ENCODE peak calls at places on chromosomes 7 and 10, in six cellular contexts. One of them, this sample, is unnamed.

GRCh38 chr7:143367972-143368371 is 5.5 kb upstream of the FAM131B start:
- DNase-seq in astrocyte of the cerebellum: no peak
- DNase-seq in B cell: no peak
- DNase-seq in fibroblast of villous mesenchyme: peak
- DNase-seq in tibial nerve: no peak
- DNase-seq in GM12865: no peak
- DNase-seq in this sample: no peak

GRCh38 chr7:139416405-139416804 is 56.7 kb downstream of the LUC7L2 start:
- DNase-seq in B cell: no peak
- DNase-seq in astrocyte of the cerebellum: no peak
- DNase-seq in fibroblast of villous mesenchyme: no peak
- DNase-seq in GM12865: no peak
- DNase-seq in tibial nerve: no peak
- DNase-seq in this sample: no peak

GRCh38 chr10:11210211-11210922 is 192.7 kb downstream of the CELF2 start:
- DNase-seq in fibroblast of villous mesenchyme: no peak
- DNase-seq in B cell: no peak
- DNase-seq in GM12865: peak
- DNase-seq in astrocyte of the cerebellum: no peak
- DNase-seq in tibial nerve: no peak
- DNase-seq in this sample: no peak

GRCh38 chr7:30635798-30636197 is 41.1 kb downstream of the GARS1 start:
- DNase-seq in tibial nerve: no peak
- DNase-seq in GM12865: no peak
- DNase-seq in fibroblast of villous mesenchyme: no peak
- DNase-seq in astrocyte of the cerebellum: no peak
- DNase-seq in B cell: no peak
- DNase-seq in this sample: no peak

GRCh38 chr10:72328045-72328828 is 26.5 kb downstream of the DNAJB12 start:
- DNase-seq in tibial nerve: peak
- DNase-seq in GM12865: peak
- DNase-seq in B cell: no peak
- DNase-seq in fibroblast of villous mesenchyme: peak
- DNase-seq in astrocyte of the cerebellum: no peak
- DNase-seq in this sample: peak

GRCh38 chr7:151752816-151753600 is 123.9 kb downstream of the PRKAG2 start:
- DNase-seq in tibial nerve: no peak
- DNase-seq in GM12865: no peak
- DNase-seq in astrocyte of the cerebellum: no peak
- DNase-seq in fibroblast of villous mesenchyme: no peak
- DNase-seq in B cell: no peak
- DNase-seq in this sample: no peak

GRCh38 chr10:19302117-19302516 is 253.5 kb downstream of the MALRD1 start:
- DNase-seq in B cell: no peak
- DNase-seq in GM12865: no peak
- DNase-seq in fibroblast of villous mesenchyme: peak
- DNase-seq in astrocyte of the cerebellum: peak
- DNase-seq in tibial nerve: no peak
- DNase-seq in this sample: peak

GRCh38 chr7:138514044-138514443 is 54.0 kb downstream of the TRIM24 start:
- DNase-seq in fibroblast of villous mesenchyme: no peak
- DNase-seq in tibial nerve: no peak
- DNase-seq in GM12865: no peak
- DNase-seq in B cell: no peak
- DNase-seq in astrocyte of the cerebellum: no peak
- DNase-seq in this sample: no peak

GRCh38 chr7:51213618-51214017 is 103.0 kb downstream of the COBL start:
- DNase-seq in B cell: no peak
- DNase-seq in GM12865: no peak
- DNase-seq in tibial nerve: no peak
- DNase-seq in fibroblast of villous mesenchyme: no peak
- DNase-seq in astrocyte of the cerebellum: no peak
- DNase-seq in this sample: no peak

GRCh38 chr10:26799342-26799741 is 61.4 kb downstream of the ABI1 start:
- DNase-seq in GM12865: peak
- DNase-seq in astrocyte of the cerebellum: no peak
- DNase-seq in B cell: peak
- DNase-seq in tibial nerve: no peak
- DNase-seq in fibroblast of villous mesenchyme: no peak
- DNase-seq in this sample: no peak

GRCh38 chr7:106111671-106112117 is 418 bp downstream of the SYPL1 start:
- DNase-seq in GM12865: no peak
- DNase-seq in B cell: no peak
- DNase-seq in astrocyte of the cerebellum: no peak
- DNase-seq in tibial nerve: peak
- DNase-seq in fibroblast of villous mesenchyme: peak
- DNase-seq in this sample: peak

GRCh38 chr7:6435486-6436384 is 12.0 kb downstream of the DAGLB start:
- DNase-seq in B cell: peak
- DNase-seq in tibial nerve: peak
- DNase-seq in fibroblast of villous mesenchyme: peak
- DNase-seq in astrocyte of the cerebellum: peak
- DNase-seq in GM12865: peak
- DNase-seq in this sample: peak

GRCh38 chr10:20963721-20964595 is 66.8 kb upstream of the NEBL start:
- DNase-seq in fibroblast of villous mesenchyme: no peak
- DNase-seq in tibial nerve: no peak
- DNase-seq in B cell: no peak
- DNase-seq in GM12865: no peak
- DNase-seq in astrocyte of the cerebellum: no peak
- DNase-seq in this sample: no peak

GRCh38 chr10:17119845-17120244 is 9.8 kb downstream of the CUBN start:
- DNase-seq in GM12865: no peak
- DNase-seq in astrocyte of the cerebellum: no peak
- DNase-seq in fibroblast of villous mesenchyme: no peak
- DNase-seq in B cell: no peak
- DNase-seq in tibial nerve: no peak
- DNase-seq in this sample: no peak

GRCh38 chr10:24965051-24965450 is 12.6 kb upstream of the PRTFDC1 start:
- DNase-seq in tibial nerve: no peak
- DNase-seq in GM12865: no peak
- DNase-seq in fibroblast of villous mesenchyme: no peak
- DNase-seq in astrocyte of the cerebellum: no peak
- DNase-seq in B cell: no peak
- DNase-seq in this sample: no peak

GRCh38 chr7:5117095-5117970 is 71.7 kb downstream of the RBAK start:
- DNase-seq in tibial nerve: no peak
- DNase-seq in astrocyte of the cerebellum: no peak
- DNase-seq in GM12865: no peak
- DNase-seq in B cell: no peak
- DNase-seq in fibroblast of villous mesenchyme: no peak
- DNase-seq in this sample: no peak

GRCh38 chr10:131724891-131725735 is 175.7 kb upstream of the PPP2R2D start:
- DNase-seq in GM12865: no peak
- DNase-seq in B cell: no peak
- DNase-seq in tibial nerve: no peak
- DNase-seq in fibroblast of villous mesenchyme: no peak
- DNase-seq in astrocyte of the cerebellum: no peak
- DNase-seq in this sample: no peak

GRCh38 chr7:91411062-91411461 is 146.8 kb downstream of the FZD1 start:
- DNase-seq in fibroblast of villous mesenchyme: no peak
- DNase-seq in GM12865: no peak
- DNase-seq in tibial nerve: no peak
- DNase-seq in B cell: no peak
- DNase-seq in astrocyte of the cerebellum: no peak
- DNase-seq in this sample: no peak

GRCh38 chr7:12949060-12950045 is 261.9 kb downstream of the ARL4A start:
- DNase-seq in tibial nerve: no peak
- DNase-seq in astrocyte of the cerebellum: no peak
- DNase-seq in B cell: no peak
- DNase-seq in GM12865: no peak
- DNase-seq in fibroblast of villous mesenchyme: peak
- DNase-seq in this sample: no peak

GRCh38 chr10:78817804-78818203 is 251.0 kb upstream of the ZMIZ1 start:
- DNase-seq in B cell: no peak
- DNase-seq in tibial nerve: no peak
- DNase-seq in fibroblast of villous mesenchyme: no peak
- DNase-seq in GM12865: no peak
- DNase-seq in astrocyte of the cerebellum: no peak
- DNase-seq in this sample: no peak

GRCh38 chr7:2191026-2191425 is 41.7 kb downstream of the MAD1L1 start:
- DNase-seq in B cell: no peak
- DNase-seq in fibroblast of villous mesenchyme: no peak
- DNase-seq in GM12865: no peak
- DNase-seq in astrocyte of the cerebellum: no peak
- DNase-seq in tibial nerve: no peak
- DNase-seq in this sample: no peak

DNA sequence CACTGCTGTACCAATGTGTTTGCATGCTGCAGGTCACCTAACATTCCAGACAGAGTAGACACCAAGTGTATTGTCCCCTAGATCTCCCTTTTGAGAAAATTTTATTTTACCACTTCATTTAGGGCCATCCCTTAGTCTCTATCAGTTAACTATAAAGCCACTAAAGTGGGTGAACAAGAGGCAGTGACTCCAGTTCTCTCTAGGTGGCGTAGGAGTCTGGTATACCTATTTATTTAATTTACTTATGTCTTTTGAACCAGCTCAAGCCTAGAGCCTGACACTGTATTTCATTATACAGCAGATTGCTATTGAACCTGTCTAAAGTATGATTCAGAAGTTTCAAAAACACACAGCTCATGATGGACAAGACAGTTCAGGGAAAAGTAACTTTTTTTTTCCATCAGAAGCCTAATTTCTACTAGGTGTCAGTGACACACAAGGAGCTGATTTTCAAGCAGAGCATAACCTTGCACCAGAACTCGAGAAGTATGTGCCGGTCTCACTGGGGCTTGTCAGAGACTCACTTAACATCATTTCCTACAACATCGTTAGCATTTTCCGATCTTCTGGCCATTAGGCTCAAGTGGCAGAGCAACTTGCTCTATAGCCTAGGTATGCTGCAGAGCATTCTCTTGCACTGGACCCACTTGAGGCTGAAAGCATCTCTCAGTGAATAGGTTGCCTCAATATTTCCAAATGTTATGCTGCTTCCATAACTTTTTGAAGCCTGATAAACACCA is 175.4 kb downstream of the CDC14C start:
- DNase-seq in astrocyte of the cerebellum: no peak
- DNase-seq in tibial nerve: no peak
- DNase-seq in GM12865: peak
- DNase-seq in B cell: no peak
- DNase-seq in fibroblast of villous mesenchyme: peak
- DNase-seq in this sample: no peak
- TF ChIP-seq CTCF in astrocyte of the cerebellum: no peak
- TF ChIP-seq CTCF in tibial nerve: no peak
- TF ChIP-seq CTCF in GM12865: peak
- TF ChIP-seq CTCF in B cell: no peak
- TF ChIP-seq CTCF in fibroblast of villous mesenchyme: no peak
- TF ChIP-seq CTCF in this sample: no peak

DNA sequence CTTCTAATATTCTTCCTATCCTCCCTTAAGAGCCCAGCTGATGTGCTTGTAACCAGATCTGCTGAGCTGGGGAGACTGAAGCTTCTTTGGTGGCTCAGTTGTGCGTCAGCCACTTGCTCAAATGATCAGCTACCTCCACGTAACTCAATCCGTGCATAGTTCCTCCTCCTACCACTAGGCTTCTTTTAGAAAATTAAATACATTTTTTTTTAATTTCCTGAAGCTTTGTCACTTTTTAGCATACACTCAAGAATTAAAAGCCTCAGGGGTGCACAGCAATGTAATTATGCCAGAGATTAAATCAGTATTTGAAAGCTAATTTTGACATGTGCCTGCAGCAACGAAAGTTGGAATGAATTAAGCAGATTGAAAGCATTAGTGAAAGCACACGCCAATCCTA is 20.4 kb upstream of the PRLHR start:
- DNase-seq in GM12865: no peak
- DNase-seq in B cell: no peak
- DNase-seq in astrocyte of the cerebellum: no peak
- DNase-seq in tibial nerve: no peak
- DNase-seq in fibroblast of villous mesenchyme: no peak
- DNase-seq in this sample: no peak
- TF ChIP-seq CTCF in GM12865: no peak
- TF ChIP-seq CTCF in B cell: no peak
- TF ChIP-seq CTCF in astrocyte of the cerebellum: no peak
- TF ChIP-seq CTCF in tibial nerve: no peak
- TF ChIP-seq CTCF in fibroblast of villous mesenchyme: peak
- TF ChIP-seq CTCF in this sample: peak

GRCh38 chr10:133099571-133099970 is 11.8 kb downstream of the ADGRA1 start:
- DNase-seq in tibial nerve: no peak
- DNase-seq in astrocyte of the cerebellum: no peak
- DNase-seq in GM12865: no peak
- DNase-seq in fibroblast of villous mesenchyme: no peak
- DNase-seq in B cell: no peak
- DNase-seq in this sample: no peak

GRCh38 chr10:133100186-133100585 is 12.5 kb downstream of the ADGRA1 start:
- DNase-seq in fibroblast of villous mesenchyme: no peak
- DNase-seq in B cell: no peak
- DNase-seq in astrocyte of the cerebellum: no peak
- DNase-seq in GM12865: no peak
- DNase-seq in tibial nerve: no peak
- DNase-seq in this sample: no peak

GRCh38 chr10:133097961-133098360 is 10.2 kb downstream of the ADGRA1 start:
- DNase-seq in astrocyte of the cerebellum: no peak
- DNase-seq in B cell: no peak
- DNase-seq in fibroblast of villous mesenchyme: no peak
- DNase-seq in tibial nerve: no peak
- DNase-seq in GM12865: no peak
- DNase-seq in this sample: no peak

GRCh38 chr10:133097418-133097817 is 9.7 kb downstream of the ADGRA1 start:
- DNase-seq in tibial nerve: no peak
- DNase-seq in astrocyte of the cerebellum: no peak
- DNase-seq in B cell: no peak
- DNase-seq in fibroblast of villous mesenchyme: no peak
- DNase-seq in GM12865: no peak
- DNase-seq in this sample: no peak

GRCh38 chr10:133098426-133099124 is 10.9 kb downstream of the ADGRA1 start:
- DNase-seq in GM12865: no peak
- DNase-seq in tibial nerve: no peak
- DNase-seq in astrocyte of the cerebellum: no peak
- DNase-seq in B cell: no peak
- DNase-seq in fibroblast of villous mesenchyme: no peak
- DNase-seq in this sample: no peak
- TF ChIP-seq CTCF in GM12865: no peak
- TF ChIP-seq CTCF in tibial nerve: no peak
- TF ChIP-seq CTCF in astrocyte of the cerebellum: no peak
- TF ChIP-seq CTCF in B cell: no peak
- TF ChIP-seq CTCF in fibroblast of villous mesenchyme: no peak
- TF ChIP-seq CTCF in this sample: no peak

DNA sequence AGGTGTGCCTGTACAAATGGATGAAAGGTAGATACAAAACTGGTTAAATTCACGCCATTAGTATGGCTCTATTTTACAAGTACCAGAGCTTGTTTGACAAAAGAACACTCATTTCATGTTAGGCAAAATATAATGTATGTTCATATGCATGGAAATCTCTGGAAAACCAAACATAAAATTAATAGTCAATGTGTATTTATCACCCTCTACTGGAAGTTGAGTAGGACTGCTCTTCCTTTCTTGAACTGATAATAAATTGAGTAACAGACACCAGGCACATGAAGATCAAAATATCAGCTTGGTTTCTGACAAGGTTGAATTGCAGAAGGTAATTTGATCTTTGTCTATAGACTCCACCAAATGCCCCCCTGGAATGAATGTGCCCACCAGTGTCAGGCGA is 19.8 kb upstream of the AKR1B1 start:
- DNase-seq in B cell: no peak
- DNase-seq in GM12865: no peak
- DNase-seq in tibial nerve: no peak
- DNase-seq in fibroblast of villous mesenchyme: peak
- DNase-seq in astrocyte of the cerebellum: no peak
- DNase-seq in this sample: peak
- TF ChIP-seq CTCF in B cell: no peak
- TF ChIP-seq CTCF in GM12865: no peak
- TF ChIP-seq CTCF in tibial nerve: no peak
- TF ChIP-seq CTCF in fibroblast of villous mesenchyme: peak
- TF ChIP-seq CTCF in astrocyte of the cerebellum: no peak
- TF ChIP-seq CTCF in this sample: peak